ENCODE peak calls at places on chromosomes 5 and 9, in eight cellular contexts. D is activated naive CD4-positive, alpha-beta T cell; I is C1 segment of cervical spinal cord; E is hypothalamus; S is activated CD4-positive, alpha-beta T cell treated with anti-CD3 and anti-CD28 coated beads, Interleukin-2, amount 50 U/mL, for 48 hours; U is WERI-Rb-1; N is stimulated activated CD4-positive, alpha-beta T cell treated with anti-CD3 and anti-CD28 coated beads, Interleukin-15, amount 100 ng/mL, for 24 hours; O is HFF-Myc. B is an unnamed sample.

GRCh38 chr9:125861405-125862063 is 114.4 kb downstream of the PBX3 start:
- DNase-seq in D (no peak), I (no peak), E (no peak), S (no peak), U (no peak), N (no peak), O (no peak), B (no peak)

GRCh38 chr5:139689631-139690384 is 41.7 kb downstream of the CXXC5 start:
- DNase-seq in D (no peak), I (no peak), E (peak; percentile 10), S (no peak), U (peak; percentile 66), N (no peak), O (no peak), B (peak; percentile 48)

GRCh38 chr9:16154570-16155078 is 601.8 kb downstream of the CCDC171 start:
- DNase-seq in D (no peak), I (no peak), E (no peak), S (peak; percentile 3), U (peak; percentile 85), N (peak; percentile 64), O (no peak), B (peak; percentile 64)

GRCh38 chr5:96741911-96742310 is 65.8 kb downstream of the ERAP1 start:
- DNase-seq in D (no peak), I (no peak), E (no peak), S (no peak), U (no peak), N (no peak), O (no peak), B (no peak)

GRCh38 chr5:32534056-32534455 is 51.3 kb upstream of the SUB1 start:
- DNase-seq in D (no peak), I (no peak), E (no peak), S (no peak), U (no peak), N (no peak), O (no peak), B (no peak)

GRCh38 chr5:177454397-177455035 is 7.9 kb downstream of the PRR7 start:
- DNase-seq in D (peak; percentile 93), I (peak; percentile 75), E (peak; percentile 81), S (peak; percentile 96), U (peak; percentile 83), N (peak; percentile 94), O (no peak), B (peak; percentile 94)

GRCh38 chr9:16873131-16873787 is 2.8 kb upstream of the BNC2 start:
- DNase-seq in D (no peak), I (no peak), E (no peak), S (no peak), U (no peak), N (no peak), O (no peak), B (no peak)

GRCh38 chr5:134133995-134134541 is 19.6 kb downstream of the TCF7 start:
- DNase-seq in D (no peak), I (no peak), E (no peak), S (no peak), U (no peak), N (peak; percentile 1), O (no peak), B (no peak)

GRCh38 chr5:141747646-141748229 is 65.7 kb upstream of the ARAP3 start:
- DNase-seq in D (no peak), I (no peak), E (no peak), S (no peak), U (no peak), N (no peak), O (no peak), B (no peak)

GRCh38 chr5:54186912-54187445 is 123.4 kb downstream of the ARL15 start:
- DNase-seq in D (no peak), I (no peak), E (no peak), S (no peak), U (no peak), N (no peak), O (no peak), B (no peak)

GRCh38 chr5:66247176-66247960 is 103.3 kb downstream of the SREK1 start:
- DNase-seq in D (no peak), I (no peak), E (no peak), S (no peak), U (no peak), N (no peak), O (peak; percentile 27), B (no peak)

GRCh38 chr5:72661405-72661804 is 154.2 kb upstream of the ZNF366 start:
- DNase-seq in D (no peak), I (no peak), E (no peak), S (no peak), U (no peak), N (no peak), O (peak; percentile 26), B (no peak)

GRCh38 chr9:121966706-121967105 is 126.4 kb downstream of the TTLL11 start:
- DNase-seq in D (no peak), I (no peak), E (no peak), S (no peak), U (no peak), N (no peak), O (no peak), B (no peak)